ENCODE peak calls at places on chromosomes 7 and 10, in five cellular contexts. W, U, Z, T and P are unnamed samples.

GRCh38 chr7:77727936-77728701 is 31.9 kb downstream of the RSBN1L start:
- DNase-seq in W (no peak), U (peak; percentile 53), Z (no peak), T (no peak), P (no peak)

GRCh38 chr10:74058071-74058470 is 60.2 kb downstream of the VCL start:
- DNase-seq in W (no peak), U (peak; percentile 6), Z (no peak), T (no peak), P (no peak)

GRCh38 chr10:119022846-119023552 is 6.5 kb upstream of the NANOS1 start:
- DNase-seq in W (peak; percentile 52), U (no peak), Z (no peak), T (no peak), P (no peak)

GRCh38 chr10:12177642-12178041 is 18.0 kb downstream of the NUDT5 start:
- DNase-seq in W (no peak), U (no peak), Z (no peak), T (no peak), P (no peak)

GRCh38 chr10:46267132-46267985 is 19.4 kb upstream of the ANTXRL start:
- DNase-seq in W (no peak), U (no peak), Z (no peak), T (no peak), P (no peak)

GRCh38 chr10:108060246-108060645 is 895.7 kb upstream of the SORCS1 start:
- DNase-seq in W (no peak), U (no peak), Z (no peak), T (no peak), P (no peak)

GRCh38 chr7:81299272-81299671 is 380.4 kb upstream of the SEMA3C start:
- DNase-seq in W (peak; percentile 78), U (no peak), Z (no peak), T (no peak), P (no peak)

GRCh38 chr10:75431180-75432111 is at the start of gene LRMDA:
- DNase-seq in W (no peak), U (no peak), Z (no peak), T (peak; percentile 73), P (no peak)

GRCh38 chr7:126163647-126164046 is 1089.1 kb downstream of the GRM8 start:
- DNase-seq in W (no peak), U (no peak), Z (no peak), T (no peak), P (no peak)

GRCh38 chr10:78267598-78267997 is 233.9 kb downstream of the RPS24 start:
- DNase-seq in W (no peak), U (no peak), Z (no peak), T (no peak), P (no peak)

GRCh38 chr7:138338361-138338760 is 121.7 kb upstream of the TRIM24 start:
- DNase-seq in W (no peak), U (peak; percentile 71), Z (no peak), T (peak; percentile 63), P (peak; percentile 51)

GRCh38 chr7:159070422-159071148 is 74.1 kb downstream of the VIPR2 start:
- DNase-seq in W (no peak), U (no peak), Z (peak; percentile 47), T (no peak), P (peak; percentile 11)

GRCh38 chr7:1591876-1592275 is 22.0 kb upstream of the PSMG3 start:
- DNase-seq in W (no peak), U (no peak), Z (no peak), T (no peak), P (no peak)

GRCh38 chr10:133328358-133329343 is 8.0 kb downstream of the CALY start:
- DNase-seq in W (no peak), U (no peak), Z (no peak), T (peak; percentile 57), P (no peak)

GRCh38 chr10:27372095-27372494 is 131.5 kb upstream of the ACBD5 start:
- DNase-seq in W (no peak), U (no peak), Z (no peak), T (no peak), P (no peak)

GRCh38 chr7:156751319-156751718 is 110.7 kb downstream of the RNF32 start:
- DNase-seq in W (no peak), U (no peak), Z (peak; percentile 46), T (no peak), P (no peak)

GRCh38 chr7:5395246-5395645 is 28.4 kb downstream of the TNRC18 start:
- DNase-seq in W (no peak), U (no peak), Z (no peak), T (no peak), P (no peak)

GRCh38 chr7:3289996-3290395 is 11.1 kb upstream of the SDK1 start:
- DNase-seq in W (no peak), U (no peak), Z (no peak), T (no peak), P (no peak)

GRCh38 chr10:72079356-72079755 is 9.0 kb downstream of the SPOCK2 start:
- DNase-seq in W (no peak), U (no peak), Z (peak; percentile 61), T (no peak), P (no peak)

GRCh38 chr7:80520199-80520598 is 8.3 kb upstream of the GNAT3 start:
- DNase-seq in W (no peak), U (no peak), Z (no peak), T (no peak), P (no peak)

GRCh38 chr7:150379590-150380379 is 655 bp downstream of the ZNF775 start:
- DNase-seq in W (no peak), U (no peak), Z (peak; percentile 36), T (peak; percentile 71), P (peak; percentile 10)

GRCh38 chr7:113763226-113763625 is 155.6 kb downstream of the PPP1R3A start:
- DNase-seq in W (no peak), U (no peak), Z (no peak), T (no peak), P (no peak)

GRCh38 chr7:54183055-54183454 is 359.1 kb upstream of the VSTM2A start:
- DNase-seq in W (no peak), U (no peak), Z (no peak), T (no peak), P (no peak)

GRCh38 chr10:480498-480927 is 209.0 kb downstream of the DIP2C start:
- DNase-seq in W (no peak), U (no peak), Z (no peak), T (no peak), P (no peak)

GRCh38 chr7:42694894-42695553 is 216.8 kb downstream of the C7orf25 start:
- DNase-seq in W (no peak), U (no peak), Z (no peak), T (no peak), P (no peak)

GRCh38 chr10:125017547-125018298 is 75.8 kb downstream of the ZRANB1 start:
- DNase-seq in W (no peak), U (no peak), Z (no peak), T (no peak), P (no peak)

GRCh38 chr7:99624487-99624886 is 7.7 kb downstream of the ZSCAN25 start:
- DNase-seq in W (no peak), U (no peak), Z (peak; percentile 87), T (no peak), P (no peak)

GRCh38 chr7:86904949-86905834 is 154.3 kb downstream of the ELAPOR2 start:
- DNase-seq in W (no peak), U (peak; percentile 50), Z (peak; percentile 23), T (no peak), P (peak; percentile 2)

GRCh38 chr10:43816351-43817321 is 168.0 kb upstream of the ZNF32 start:
- DNase-seq in W (no peak), U (no peak), Z (peak; percentile 93), T (no peak), P (no peak)

GRCh38 chr10:61063035-61063434 is 119.0 kb upstream of the RHOBTB1 start:
- DNase-seq in W (no peak), U (no peak), Z (no peak), T (no peak), P (no peak)

GRCh38 chr10:69768386-69768785 is 33.3 kb upstream of the COL13A1 start:
- DNase-seq in W (no peak), U (no peak), Z (no peak), T (no peak), P (no peak)

GRCh38 chr7:118974836-118975235 is 750.3 kb downstream of the ANKRD7 start:
- DNase-seq in W (no peak), U (no peak), Z (no peak), T (no peak), P (no peak)

GRCh38 chr10:122660696-122661095 is 39.0 kb downstream of the C10orf120 start:
- DNase-seq in W (no peak), U (no peak), Z (no peak), T (no peak), P (no peak)

GRCh38 chr10:112548535-112549276 is 101.7 kb downstream of the VTI1A start:
- DNase-seq in W (no peak), U (no peak), Z (no peak), T (no peak), P (no peak)

GRCh38 chr7:127588697-127589482 is 679 bp downstream of the ARF5 start:
- DNase-seq in W (no peak), U (peak; percentile 15), Z (peak; percentile 52), T (peak; percentile 74), P (peak; percentile 61)

GRCh38 chr7:151394076-151395035 is 15.5 kb downstream of the WDR86 start:
- DNase-seq in W (no peak), U (no peak), Z (no peak), T (no peak), P (no peak)

GRCh38 chr10:97543025-97543546 is 29.5 kb upstream of the ANKRD2 start:
- DNase-seq in W (peak; percentile 83), U (no peak), Z (peak; percentile 86), T (peak; percentile 85), P (no peak)